ENCODE peak calls at places on chromosomes 13 and 19, in six cellular contexts. U, I, V, X, D and G are unnamed samples.

GRCh38 chr19:16938211-16938610 is 49.4 kb downstream of the F2RL3 start:
- DNase-seq in V (no peak), I (no peak), U (no peak), D (no peak), X (no peak), G (no peak)

GRCh38 chr13:94673841-94674240 is 38.5 kb downstream of the SOX21 start:
- DNase-seq in D (no peak), I (no peak), V (no peak), X (no peak), U (no peak), G (no peak)

GRCh38 chr13:24338721-24339120 is 29.3 kb downstream of the C1QTNF9 start:
- DNase-seq in X (no peak), U (no peak), I (no peak), D (no peak), V (no peak), G (no peak)

GRCh38 chr13:99351772-99352171 is 44.6 kb upstream of the GPR183 start:
- DNase-seq in X (no peak), I (no peak), V (no peak), U (no peak), D (no peak), G (no peak)

GRCh38 chr13:24723206-24723605 is 40.8 kb upstream of the RNF17 start:
- DNase-seq in I (no peak), V (no peak), X (no peak), U (no peak), D (no peak), G (no peak)

GRCh38 chr13:108214511-108215383 is 589 bp downstream of the LIG4 start:
- DNase-seq in V (no peak), I (peak; percentile 44), U (no peak), X (no peak), D (peak; percentile 64), G (no peak)

GRCh38 chr19:510606-511100 is 3.4 kb downstream of the TPGS1 start:
- DNase-seq in I (peak; percentile 92), D (peak; percentile 90), X (peak; percentile 84), V (no peak), U (peak; percentile 85), G (peak; percentile 96)

GRCh38 chr13:48214519-48215121 is 18.4 kb upstream of the ITM2B start:
- DNase-seq in V (no peak), I (no peak), U (no peak), D (no peak), X (no peak), G (no peak)

GRCh38 chr19:1591421-1592022 is 1.1 kb downstream of the MBD3 start:
- DNase-seq in I (peak; percentile 37), D (peak; percentile 27), U (no peak), X (no peak), V (no peak), G (peak; percentile 67)

GRCh38 chr13:51628059-51628852 is 44.0 kb downstream of the WDFY2 start:
- DNase-seq in U (no peak), X (no peak), D (no peak), V (no peak), I (no peak), G (no peak)

GRCh38 chr13:109722068-109722467 is 64.3 kb downstream of the IRS2 start:
- DNase-seq in X (no peak), U (no peak), V (no peak), D (no peak), I (no peak), G (no peak)